ENCODE peak calls at places on chromosomes 16 and 17, in five cellular contexts. One of them, this sample, is unnamed.

GRCh38 chr16:54066451-54067056 is 220.0 kb downstream of the IRX3 start:
- DNase-seq in left ventricle myocardium inferior: no peak
- DNase-seq in NT2/D1: no peak
- DNase-seq in KBM-7: no peak
- DNase-seq in tibial artery: no peak
- DNase-seq in this sample: no peak

GRCh38 chr17:41486809-41487530 is 2.7 kb downstream of the KRT36 start:
- DNase-seq in left ventricle myocardium inferior: no peak
- DNase-seq in NT2/D1: no peak
- DNase-seq in KBM-7: peak; percentile 28
- DNase-seq in tibial artery: no peak
- DNase-seq in this sample: no peak

GRCh38 chr17:3873862-3874261 is 19.0 kb downstream of the CAMKK1 start:
- DNase-seq in left ventricle myocardium inferior: no peak
- DNase-seq in NT2/D1: no peak
- DNase-seq in KBM-7: no peak
- DNase-seq in tibial artery: no peak
- DNase-seq in this sample: no peak

GRCh38 chr16:10126686-10127085 is 55.5 kb downstream of the GRIN2A start:
- DNase-seq in left ventricle myocardium inferior: no peak
- DNase-seq in NT2/D1: no peak
- DNase-seq in KBM-7: no peak
- DNase-seq in tibial artery: no peak
- DNase-seq in this sample: peak; percentile 77

GRCh38 chr17:46027326-46028325 is 28.6 kb downstream of the STH start:
- DNase-seq in left ventricle myocardium inferior: no peak
- DNase-seq in NT2/D1: no peak
- DNase-seq in KBM-7: no peak
- DNase-seq in tibial artery: no peak
- DNase-seq in this sample: no peak

GRCh38 chr16:84579936-84580335 is 37.9 kb downstream of the COTL1 start:
- DNase-seq in left ventricle myocardium inferior: no peak
- DNase-seq in NT2/D1: no peak
- DNase-seq in KBM-7: no peak
- DNase-seq in tibial artery: no peak
- DNase-seq in this sample: no peak

GRCh38 chr16:89322381-89323119 is 105.0 kb downstream of the ZNF778 start:
- DNase-seq in left ventricle myocardium inferior: no peak
- DNase-seq in NT2/D1: peak; percentile 56
- DNase-seq in KBM-7: peak; percentile 42
- DNase-seq in tibial artery: peak; percentile 59
- DNase-seq in this sample: no peak

GRCh38 chr17:7249219-7249618 is 2.3 kb downstream of the CTDNEP1 start:
- DNase-seq in left ventricle myocardium inferior: no peak
- DNase-seq in NT2/D1: no peak
- DNase-seq in KBM-7: no peak
- DNase-seq in tibial artery: no peak
- DNase-seq in this sample: no peak

GRCh38 chr17:78617371-78618061 is 40.3 kb upstream of the DNAH17 start:
- DNase-seq in left ventricle myocardium inferior: no peak
- DNase-seq in NT2/D1: no peak
- DNase-seq in KBM-7: no peak
- DNase-seq in tibial artery: no peak
- DNase-seq in this sample: no peak

GRCh38 chr17:80082403-80083135 is 18.8 kb upstream of the GAA start:
- DNase-seq in left ventricle myocardium inferior: no peak
- DNase-seq in NT2/D1: no peak
- DNase-seq in KBM-7: peak; percentile 69
- DNase-seq in tibial artery: peak; percentile 77
- DNase-seq in this sample: peak; percentile 41

GRCh38 chr17:50533720-50534148 is 1.2 kb downstream of the EPN3 start:
- DNase-seq in left ventricle myocardium inferior: peak; percentile 79
- DNase-seq in NT2/D1: no peak
- DNase-seq in KBM-7: no peak
- DNase-seq in tibial artery: no peak
- DNase-seq in this sample: no peak

GRCh38 chr16:86576591-86577313 is 1.6 kb upstream of the FOXL1 start:
- DNase-seq in left ventricle myocardium inferior: no peak
- DNase-seq in NT2/D1: no peak
- DNase-seq in KBM-7: no peak
- DNase-seq in tibial artery: no peak
- DNase-seq in this sample: no peak

GRCh38 chr16:4790871-4791270 is 2.7 kb upstream of the SEPTIN12 start:
- DNase-seq in left ventricle myocardium inferior: no peak
- DNase-seq in NT2/D1: no peak
- DNase-seq in KBM-7: no peak
- DNase-seq in tibial artery: no peak
- DNase-seq in this sample: no peak

GRCh38 chr16:84177740-84178070 is 9.2 kb downstream of the TAF1C start:
- DNase-seq in left ventricle myocardium inferior: no peak
- DNase-seq in NT2/D1: no peak
- DNase-seq in KBM-7: no peak
- DNase-seq in tibial artery: no peak
- DNase-seq in this sample: no peak

GRCh38 chr17:65483438-65483837 is 78.0 kb downstream of the AXIN2 start:
- DNase-seq in left ventricle myocardium inferior: no peak
- DNase-seq in NT2/D1: no peak
- DNase-seq in KBM-7: no peak
- DNase-seq in tibial artery: no peak
- DNase-seq in this sample: no peak

GRCh38 chr16:86924537-86924936 is 346.2 kb downstream of the FOXL1 start:
- DNase-seq in left ventricle myocardium inferior: no peak
- DNase-seq in NT2/D1: no peak
- DNase-seq in KBM-7: no peak
- DNase-seq in tibial artery: no peak
- DNase-seq in this sample: no peak

GRCh38 chr17:10051112-10051511 is 146.0 kb upstream of the RCVRN start:
- DNase-seq in left ventricle myocardium inferior: no peak
- DNase-seq in NT2/D1: no peak
- DNase-seq in KBM-7: no peak
- DNase-seq in tibial artery: peak; percentile 50
- DNase-seq in this sample: no peak

GRCh38 chr17:2860045-2860444 is 63.8 kb downstream of the RAP1GAP2 start:
- DNase-seq in left ventricle myocardium inferior: no peak
- DNase-seq in NT2/D1: no peak
- DNase-seq in KBM-7: no peak
- DNase-seq in tibial artery: no peak
- DNase-seq in this sample: no peak

GRCh38 chr17:51611585-51611984 is 351.2 kb downstream of the UTP18 start:
- DNase-seq in left ventricle myocardium inferior: no peak
- DNase-seq in NT2/D1: no peak
- DNase-seq in KBM-7: no peak
- DNase-seq in tibial artery: no peak
- DNase-seq in this sample: no peak

GRCh38 chr17:17840751-17841591 is 4.2 kb upstream of the SREBF1 start:
- DNase-seq in left ventricle myocardium inferior: no peak
- DNase-seq in NT2/D1: no peak
- DNase-seq in KBM-7: no peak
- DNase-seq in tibial artery: peak; percentile 55
- DNase-seq in this sample: peak; percentile 78

GRCh38 chr17:81254955-81255717 is 16.0 kb downstream of the NDUFAF8 start:
- DNase-seq in left ventricle myocardium inferior: peak; percentile 87
- DNase-seq in NT2/D1: no peak
- DNase-seq in KBM-7: no peak
- DNase-seq in tibial artery: peak; percentile 80
- DNase-seq in this sample: no peak

GRCh38 chr17:43079578-43080302 is 45.4 kb downstream of the BRCA1 start:
- DNase-seq in left ventricle myocardium inferior: no peak
- DNase-seq in NT2/D1: no peak
- DNase-seq in KBM-7: no peak
- DNase-seq in tibial artery: no peak
- DNase-seq in this sample: no peak

GRCh38 chr17:64686705-64687104 is 24.6 kb upstream of the SMURF2 start:
- DNase-seq in left ventricle myocardium inferior: no peak
- DNase-seq in NT2/D1: no peak
- DNase-seq in KBM-7: no peak
- DNase-seq in tibial artery: no peak
- DNase-seq in this sample: no peak

GRCh38 chr17:75036643-75037268 is 10.0 kb downstream of the ATP5PD start:
- DNase-seq in left ventricle myocardium inferior: peak; percentile 89
- DNase-seq in NT2/D1: no peak
- DNase-seq in KBM-7: no peak
- DNase-seq in tibial artery: peak; percentile 90
- DNase-seq in this sample: peak; percentile 50

GRCh38 chr16:593406-593805 is 3.5 kb downstream of the RAB40C start:
- DNase-seq in left ventricle myocardium inferior: no peak
- DNase-seq in NT2/D1: no peak
- DNase-seq in KBM-7: no peak
- DNase-seq in tibial artery: no peak
- DNase-seq in this sample: no peak